ENCODE peak calls at places on chromosome 16, in six cellular contexts. B is mesothelial cell of epicardium, Y is AG09319, M is NAMALWA, X is AG09309, H is AG08395. P is an unnamed sample.
A peak's percentile ranks its signal among the peaks of the same experiment; 100 is the strongest.

GRCh38 chr16:78748471-78748929 is 649.0 kb downstream of the WWOX start:
- DNase-seq in B (no peak), Y (no peak), M (no peak), X (no peak), H (no peak), P (no peak)

GRCh38 chr16:84044108-84044488 is 1.5 kb upstream of the SLC38A8 start:
- DNase-seq in B (no peak), Y (peak; percentile 3), M (peak; percentile 16), X (no peak), H (peak; percentile 56), P (peak; percentile 65)

GRCh38 chr16:48235556-48236136 is 8.5 kb upstream of the LONP2 start:
- DNase-seq in B (no peak), Y (no peak), M (no peak), X (no peak), H (no peak), P (peak; percentile 18)

GRCh38 chr16:89981414-89981813 is 32.9 kb downstream of the DEF8 start:
- DNase-seq in B (no peak), Y (no peak), M (no peak), X (no peak), H (no peak), P (no peak)

GRCh38 chr16:87973721-87974120 is 22.5 kb downstream of the BANP start:
- DNase-seq in B (no peak), Y (no peak), M (no peak), X (no peak), H (no peak), P (no peak)

GRCh38 chr16:383326-384020 is 1.7 kb upstream of the PGAP6 start:
- DNase-seq in B (peak; percentile 19), Y (no peak), M (peak; percentile 85), X (no peak), H (no peak), P (peak; percentile 39)

GRCh38 chr16:10031955-10032354 is 150.3 kb downstream of the GRIN2A start:
- DNase-seq in B (no peak), Y (no peak), M (no peak), X (no peak), H (no peak), P (no peak)

GRCh38 chr16:84673203-84673535 is 24.9 kb downstream of the KLHL36 start:
- DNase-seq in B (no peak), Y (no peak), M (no peak), X (no peak), H (no peak), P (no peak)

P was measured in Caco-2.